ENCODE peak calls at places on chromosomes 12 and 14, in nine cellular contexts. Z is activated naive CD8-positive, alpha-beta T cell treated with anti-CD3 and anti-CD28 coated beads, Interleukin-2, amount 50 U/mL, for 16 hours; N is aorta; T is RPMI7951; M is NCI-H2171; H is AG09319; L is iPS-NIHi11; W is lung; C is natural killer cell. I is an unnamed sample.

GRCh38 chr12:9692909-9693308 is 23.4 kb downstream of the CLEC2D start:
- DNase-seq in M (no peak), L (no peak), H (no peak), Z (no peak), N (no peak), C (no peak), W (no peak), T (no peak), I (no peak)

GRCh38 chr12:85866929-85867776 is 6.9 kb upstream of the NTS start:
- DNase-seq in H (peak; percentile 38), Z (no peak), C (no peak), L (peak; percentile 49), T (peak; percentile 33), M (peak; percentile 1), N (no peak), W (peak; percentile 42), I (no peak)

GRCh38 chr14:34951286-34951685 is 31.5 kb upstream of the SRP54 start:
- DNase-seq in L (no peak), Z (no peak), N (no peak), W (no peak), C (no peak), T (no peak), H (peak; percentile 25), M (no peak), I (no peak)

GRCh38 chr12:31263661-31264060 is 62.3 kb downstream of the SINHCAF start:
- DNase-seq in L (no peak), N (no peak), Z (no peak), T (no peak), C (no peak), M (no peak), H (no peak), W (no peak), I (no peak)

GRCh38 chr12:6524648-6525047 is 9.7 kb upstream of the GAPDH start:
- DNase-seq in H (no peak), M (no peak), N (no peak), Z (no peak), C (no peak), L (no peak), W (no peak), T (no peak), I (no peak)

GRCh38 chr12:119869720-119870119 is 7.4 kb downstream of the CIT start:
- DNase-seq in C (no peak), H (peak; percentile 76), W (no peak), Z (no peak), L (no peak), M (no peak), N (peak; percentile 58), T (peak; percentile 93), I (no peak)

GRCh38 chr12:42162198-42162597 is 17.5 kb upstream of the GXYLT1 start:
- DNase-seq in L (no peak), Z (no peak), W (no peak), M (no peak), C (no peak), T (peak; percentile 43), H (no peak), N (no peak), I (no peak)

GRCh38 chr12:66693901-66694513 is 15.1 kb upstream of the GRIP1 start:
- DNase-seq in T (peak; percentile 64), H (peak; percentile 19), M (peak; percentile 55), N (no peak), C (no peak), Z (no peak), W (no peak), L (peak; percentile 48), I (no peak)

GRCh38 chr14:54175298-54175942 is 218.8 kb upstream of the BMP4 start:
- DNase-seq in C (no peak), N (peak; percentile 46), Z (peak; percentile 8), M (peak; percentile 31), H (no peak), W (peak; percentile 75), L (peak; percentile 70), T (peak; percentile 85), I (no peak)

GRCh38 chr12:1222858-1223644 is 232.0 kb downstream of the ERC1 start:
- DNase-seq in Z (no peak), L (no peak), N (no peak), M (no peak), T (no peak), H (no peak), C (no peak), W (no peak), I (no peak)

GRCh38 chr14:24159777-24160498 is 1.1 kb upstream of the IRF9 start:
- DNase-seq in C (no peak), T (no peak), M (no peak), H (no peak), L (no peak), W (no peak), N (no peak), Z (no peak), I (no peak)

GRCh38 chr12:22477166-22477893 is 67.0 kb downstream of the C2CD5 start:
- DNase-seq in H (peak; percentile 34), L (no peak), Z (no peak), N (no peak), M (no peak), T (peak; percentile 51), W (no peak), C (no peak), I (no peak)

GRCh38 chr14:93648440-93649168 is 139.7 kb downstream of the PRIMA1 start:
- DNase-seq in Z (no peak), N (no peak), C (no peak), W (no peak), M (peak; percentile 5), H (no peak), L (peak; percentile 57), T (peak; percentile 14), I (no peak)

GRCh38 chr12:46677749-46678148 is 148.0 kb downstream of the SLC38A4 start:
- DNase-seq in N (no peak), H (no peak), L (peak; percentile 40), T (peak; percentile 53), W (no peak), M (no peak), Z (no peak), C (no peak), I (no peak)

GRCh38 chr12:59040651-59041050 is 120.3 kb upstream of the LRIG3 start:
- DNase-seq in Z (no peak), M (peak; percentile 56), T (peak; percentile 57), C (no peak), L (peak; percentile 24), N (no peak), W (no peak), H (peak; percentile 49), I (no peak)

I was measured in amygdala.